ENCODE peak calls at places on chromosome 9, in four cellular contexts. W is SK-N-SH, Y is GM12878, V is HepG2. S is an unnamed sample.
A peak's percentile ranks its signal among the peaks of the same experiment; 100 is the strongest.

GRCh38 chr9:96158909-96159575 is 142.9 kb downstream of the HSD17B3 start:
- DNase-seq in W (no peak), Y (no peak), V (no peak), S (no peak)

GRCh38 chr9:12930906-12931305 is 156.1 kb downstream of the LURAP1L start:
- DNase-seq in W (peak; percentile 7), Y (no peak), V (no peak), S (no peak)

GRCh38 chr9:83701769-83702168 is 6.0 kb downstream of the UBQLN1 start:
- DNase-seq in W (no peak), Y (no peak), V (no peak), S (peak; percentile 11)

GRCh38 chr9:118991366-118992285 is 377.6 kb downstream of the BRINP1 start:
- DNase-seq in W (no peak), Y (no peak), V (no peak), S (no peak)

GRCh38 chr9:137202966-137203365 is 2.4 kb upstream of the TPRN start:
- DNase-seq in W (no peak), Y (no peak), V (no peak), S (no peak)

GRCh38 chr9:89046832-89047231 is 55.6 kb downstream of the S1PR3 start:
- DNase-seq in W (no peak), Y (no peak), V (no peak), S (no peak)

GRCh38 chr9:109560470-109561132 is 62.5 kb upstream of the PTPN3 start:
- DNase-seq in W (no peak), Y (no peak), V (peak; percentile 16), S (no peak)

GRCh38 chr9:24464321-24464951 is 81.3 kb downstream of the IZUMO3 start:
- DNase-seq in W (no peak), Y (no peak), V (no peak), S (no peak)

GRCh38 chr9:121807918-121808278 is 156.5 kb downstream of the DAB2IP start:
- DNase-seq in W (no peak), Y (no peak), V (no peak), S (no peak)

GRCh38 chr9:118563677-118564076 is 805.6 kb downstream of the BRINP1 start:
- DNase-seq in W (no peak), Y (no peak), V (no peak), S (no peak)

GRCh38 chr9:13388157-13388556 is 108.7 kb upstream of the MPDZ start:
- DNase-seq in W (no peak), Y (no peak), V (no peak), S (no peak)

GRCh38 chr9:673966-674526 is 167.5 kb upstream of the DMRT1 start:
- DNase-seq in W (no peak), Y (no peak), V (peak; percentile 88), S (no peak)

GRCh38 chr9:28539432-28539831 is 966.2 kb upstream of the C9orf72 start:
- DNase-seq in W (no peak), Y (no peak), V (no peak), S (no peak)

GRCh38 chr9:32581512-32582143 is 8.7 kb upstream of the NDUFB6 start:
- DNase-seq in W (peak; percentile 60), Y (no peak), V (peak; percentile 61), S (peak; percentile 78)

GRCh38 chr9:86893811-86894490 is 53.4 kb downstream of the GAS1 start:
- DNase-seq in W (no peak), Y (no peak), V (no peak), S (no peak)

GRCh38 chr9:33041459-33042188 is 16.6 kb downstream of the DNAJA1 start:
- DNase-seq in W (no peak), Y (no peak), V (no peak), S (no peak)

DNA sequence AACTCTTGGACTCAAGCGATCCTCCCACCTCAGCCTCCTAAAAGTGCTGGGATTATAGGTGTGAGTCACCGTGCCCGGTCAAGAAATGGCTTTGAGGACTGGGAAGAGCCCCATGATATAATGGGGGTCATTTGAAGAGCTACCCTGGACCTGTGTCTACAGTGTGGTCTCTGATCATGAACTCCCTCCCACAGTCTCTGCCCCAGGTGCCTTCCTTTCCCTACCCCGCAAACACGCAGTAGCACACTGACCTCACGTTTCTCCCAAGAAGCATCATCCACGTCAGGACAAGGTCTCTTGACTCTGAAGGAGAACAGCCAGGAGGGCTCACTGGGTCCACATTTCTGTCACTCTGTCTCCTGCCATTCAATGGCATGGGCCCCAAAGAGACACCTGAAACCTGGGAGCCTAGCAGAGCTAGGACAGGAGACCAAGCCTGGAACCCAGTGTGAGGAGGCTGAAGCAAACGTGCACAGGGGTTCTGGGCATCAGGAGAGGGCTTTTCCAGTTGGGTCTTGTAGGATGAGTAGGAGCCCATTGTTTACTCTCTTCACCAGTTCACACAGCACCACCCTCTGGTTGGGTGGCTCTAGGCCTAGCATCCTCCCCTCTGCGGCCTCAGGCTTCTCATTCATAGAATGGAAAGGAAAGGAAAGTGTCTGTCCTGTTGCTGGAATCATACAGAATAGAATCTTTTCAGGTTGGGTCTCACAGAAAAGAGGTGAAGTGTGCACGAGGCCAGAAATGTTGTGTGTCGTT is 23.0 kb downstream of the PRRX2 start:
- DNase-seq in W (no peak), Y (no peak), V (no peak), S (no peak)
- TF ChIP-seq CHD2 in W (no peak), Y (no peak), V (no peak), S (no peak)

DNA sequence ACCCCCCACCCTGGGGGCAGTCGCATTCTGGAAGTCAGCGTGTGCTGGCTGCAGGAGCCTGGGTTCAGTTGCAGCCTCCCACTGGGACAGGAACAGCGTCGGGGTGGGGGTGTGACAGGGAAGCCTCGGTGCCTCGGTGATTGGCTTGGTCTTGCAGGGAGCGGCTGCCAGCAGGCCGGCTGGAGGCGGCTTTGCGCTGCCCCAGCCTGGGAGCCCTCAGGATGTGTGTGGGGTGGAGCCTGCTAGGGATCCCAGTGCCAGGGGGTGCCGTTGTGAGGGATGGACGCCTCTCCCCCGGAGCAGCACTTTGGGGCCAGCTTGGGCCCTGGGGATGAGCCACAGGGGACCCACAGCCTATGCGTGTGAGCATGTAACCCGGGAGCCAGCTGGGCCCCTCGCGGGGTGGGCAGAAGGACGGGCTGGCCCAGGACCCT is 101.3 kb downstream of the RGS3 start:
- DNase-seq in W (peak; percentile 69), Y (no peak), V (no peak), S (no peak)
- TF ChIP-seq CHD2 in W (no peak), Y (no peak), V (no peak), S (no peak)

DNA sequence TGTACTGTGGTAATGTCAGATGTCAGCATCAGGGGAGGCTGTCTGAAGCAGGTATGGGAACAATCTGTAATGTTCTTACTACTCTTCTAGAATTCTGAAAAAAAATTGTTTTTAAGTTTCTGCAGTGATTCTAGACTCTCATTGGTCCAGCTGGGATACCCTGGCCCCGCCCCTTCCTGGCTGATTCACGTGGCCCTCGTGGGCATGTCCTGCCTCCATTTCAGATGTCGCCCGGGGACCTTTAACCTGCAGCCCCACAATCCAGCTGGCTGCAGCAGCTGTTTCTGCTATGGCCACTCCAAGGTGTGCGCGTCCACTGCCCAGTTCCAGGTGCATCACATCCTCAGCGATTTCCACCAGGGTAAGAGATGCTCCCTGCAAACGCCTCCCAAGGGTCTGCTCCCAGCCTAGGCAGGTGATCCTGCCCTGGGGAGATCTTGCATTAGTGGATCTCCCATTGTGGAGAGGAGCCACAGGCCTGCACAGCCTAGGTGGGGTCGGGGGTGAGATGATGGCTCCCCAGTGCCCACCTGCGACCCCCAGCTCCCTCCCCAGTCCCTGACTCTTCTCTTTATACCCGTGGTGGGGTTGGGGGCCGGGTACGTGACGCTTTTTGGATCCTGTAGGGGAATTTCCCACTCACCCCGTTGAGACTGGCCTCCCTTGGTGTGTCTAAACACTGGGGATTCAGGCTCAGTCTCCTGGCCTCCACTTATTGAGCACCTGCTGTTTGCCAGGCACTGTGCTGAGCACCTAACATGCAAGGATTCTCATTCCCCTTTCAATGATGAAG is 36.5 kb downstream of the LAMC3 start:
- DNase-seq in W (no peak), Y (no peak), V (no peak), S (peak; percentile 27)
- TF ChIP-seq CHD2 in W (no peak), Y (no peak), V (no peak), S (no peak)

GRCh38 chr9:93126825-93127368 is 7.2 kb downstream of the NINJ1 start:
- DNase-seq in W (peak; percentile 73), Y (no peak), V (peak; percentile 88), S (no peak)
- TF ChIP-seq CHD2 in W (no peak), Y (no peak), V (no peak), S (no peak)

GRCh38 chr9:135902655-135903357 is 4.5 kb downstream of the CAMSAP1 start:
- DNase-seq in W (no peak), Y (no peak), V (no peak), S (no peak)
- TF ChIP-seq CHD2 in W (no peak), Y (no peak), V (no peak), S (no peak)

DNA sequence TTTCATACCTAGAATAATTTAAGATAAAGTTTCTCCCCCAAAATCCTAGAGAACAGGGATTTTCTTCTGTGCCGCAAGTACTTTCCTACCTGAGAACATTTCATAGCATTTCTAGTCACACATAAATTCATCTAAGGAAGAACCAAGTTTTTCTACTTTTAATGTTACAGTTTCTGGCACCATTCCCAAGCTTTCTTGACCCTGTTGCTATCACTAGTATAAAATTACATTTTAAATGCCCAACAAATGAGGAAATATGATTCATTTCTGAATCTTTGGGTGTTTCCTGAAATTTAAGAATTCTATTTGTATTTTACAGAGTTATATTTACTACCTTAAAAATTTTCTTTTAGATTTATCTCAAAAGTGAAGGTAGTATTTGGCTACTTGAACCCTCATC is 137.8 kb downstream of the LPAR1 start:
- DNase-seq in W (no peak), Y (no peak), V (no peak), S (no peak)
- TF ChIP-seq CHD2 in W (no peak), Y (no peak), V (no peak), S (no peak)

GRCh38 chr9:98523231-98523901 is 185.4 kb downstream of the GABBR2 start:
- DNase-seq in W (no peak), Y (no peak), V (no peak), S (no peak)
- TF ChIP-seq CHD2 in W (no peak), Y (no peak), V (no peak), S (no peak)

DNA sequence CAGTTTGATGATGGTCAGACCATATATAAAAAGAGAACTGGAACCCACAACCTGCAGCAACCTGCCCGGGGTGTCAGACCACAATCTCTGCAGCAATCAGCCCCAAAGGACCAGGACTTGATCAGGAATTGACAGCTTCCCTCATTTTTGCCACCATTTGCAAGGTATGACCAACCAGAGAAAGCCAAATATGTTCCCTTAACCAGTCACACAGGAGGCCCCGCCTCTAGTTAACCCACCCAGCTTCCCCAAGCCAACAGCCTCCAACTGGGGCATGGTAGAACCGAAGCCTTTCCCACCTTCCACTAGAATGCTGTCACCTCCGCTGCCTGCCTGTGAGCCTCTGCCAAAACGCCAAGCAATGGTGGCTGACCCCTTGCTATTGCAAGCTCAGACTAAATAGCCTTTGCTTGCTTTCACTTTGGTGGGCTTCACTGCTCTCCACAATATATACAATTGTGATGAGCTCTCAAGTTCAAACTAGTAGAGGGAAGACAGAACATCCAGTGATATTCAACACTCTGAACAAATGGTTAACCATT is 86.3 kb downstream of the AK8 start:
- DNase-seq in W (no peak), Y (no peak), V (no peak), S (no peak)
- TF ChIP-seq CHD2 in W (no peak), Y (no peak), V (no peak), S (no peak)

S was measured in A549.